ENCODE peak calls at places on chromosome 6, in six cellular contexts. A is B cell; R is Peyer's patch; X is non-pigmented ciliary epithelial cell; L is central memory CD4-positive, alpha-beta T cell; S is OCI-M1. M is an unnamed sample.

GRCh38 chr6:170106906-170107525 is 183.9 kb downstream of the DLL1 start:
- DNase-seq in A (no peak), R (peak), X (no peak), L (no peak), S (no peak), M (no peak)

GRCh38 chr6:148383658-148384417 is 41.2 kb downstream of the SASH1 start:
- DNase-seq in A (no peak), R (no peak), X (no peak), L (no peak), S (no peak), M (no peak)

GRCh38 chr6:160077526-160077925 is 44.1 kb upstream of the SLC22A1 start:
- DNase-seq in A (no peak), R (no peak), X (no peak), L (no peak), S (no peak), M (no peak)

GRCh38 chr6:137709424-137710281 is 157.4 kb upstream of the TNFAIP3 start:
- DNase-seq in A (no peak), R (no peak), X (no peak), L (peak), S (no peak), M (no peak)

GRCh38 chr6:159577564-159577963 is 115.5 kb downstream of the SOD2 start:
- DNase-seq in A (no peak), R (no peak), X (no peak), L (no peak), S (no peak), M (peak)

GRCh38 chr6:14792118-14792955 is 453.5 kb upstream of the JARID2 start:
- DNase-seq in A (no peak), R (no peak), X (no peak), L (no peak), S (peak), M (no peak)

GRCh38 chr6:104580452-104580851 is 279.3 kb downstream of the HACE1 start:
- DNase-seq in A (no peak), R (no peak), X (no peak), L (no peak), S (no peak), M (no peak)

GRCh38 chr6:30583921-30584320 is 12.7 kb downstream of the ABCF1 start:
- DNase-seq in A (no peak), R (no peak), X (no peak), L (no peak), S (no peak), M (no peak)

GRCh38 chr6:25717856-25718740 is 36.4 kb upstream of the SLC17A4 start:
- DNase-seq in A (no peak), R (no peak), X (peak), L (no peak), S (peak), M (peak)

GRCh38 chr6:155143610-155144106 is 120.2 kb upstream of the CLDN20 start:
- DNase-seq in A (no peak), R (no peak), X (no peak), L (no peak), S (no peak), M (peak)

GRCh38 chr6:29510202-29510601 is 22.4 kb upstream of the MAS1L start:
- DNase-seq in A (no peak), R (no peak), X (no peak), L (no peak), S (peak), M (peak)

GRCh38 chr6:166575190-166575589 is 11.3 kb downstream of the RAMACL start:
- DNase-seq in A (no peak), R (no peak), X (no peak), L (no peak), S (no peak), M (no peak)

GRCh38 chr6:30759575-30760239 is 15.4 kb upstream of the IER3 start:
- DNase-seq in A (no peak), R (no peak), X (peak), L (no peak), S (no peak), M (peak)

GRCh38 chr6:29676981-29677601 is 3.9 kb downstream of the ZFP57 start:
- DNase-seq in A (no peak), R (no peak), X (no peak), L (no peak), S (peak), M (peak)

GRCh38 chr6:73452107-73452461 is at the start of gene CGAS:
- DNase-seq in A (peak), R (peak), X (no peak), L (peak), S (peak), M (peak)

GRCh38 chr6:46704562-46704961 is 16.9 kb downstream of the TDRD6 start:
- DNase-seq in A (no peak), R (no peak), X (no peak), L (no peak), S (peak), M (peak)

GRCh38 chr6:146547889-146548288 is 4.3 kb downstream of the RAB32 start:
- DNase-seq in A (no peak), R (no peak), X (no peak), L (no peak), S (no peak), M (no peak)

GRCh38 chr6:25181923-25182322 is 97.3 kb upstream of the CARMIL1 start:
- DNase-seq in A (no peak), R (no peak), X (no peak), L (no peak), S (no peak), M (peak)

GRCh38 chr6:167825759-167826229 is 917 bp upstream of the AFDN start:
- DNase-seq in A (no peak), R (peak), X (no peak), L (no peak), S (no peak), M (peak)

GRCh38 chr6:19465760-19466159 is 371.4 kb upstream of the ID4 start:
- DNase-seq in A (no peak), R (no peak), X (no peak), L (no peak), S (no peak), M (no peak)